ENCODE peak calls at places on chromosomes 11 and 22, in seven cellular contexts. U, Z, J, T, K, X and M are unnamed samples.

GRCh38 chr22:40221055-40221414 is 43.3 kb downstream of the TNRC6B start:
- DNase-seq in Z (no peak), X (no peak), T (no peak), K (no peak), U (no peak), J (no peak), M (no peak)

GRCh38 chr11:62077136-62077535 is 46.7 kb upstream of the INCENP start:
- DNase-seq in K (no peak), X (no peak), Z (no peak), J (no peak), T (no peak), U (no peak), M (no peak)

GRCh38 chr11:34758262-34758661 is 137.4 kb downstream of the EHF start:
- DNase-seq in T (no peak), K (no peak), Z (no peak), J (no peak), X (no peak), U (no peak), M (no peak)

GRCh38 chr22:49363526-49364230 is 464.0 kb downstream of the BRD1 start:
- DNase-seq in K (no peak), U (no peak), J (no peak), T (no peak), X (no peak), Z (peak), M (no peak)

GRCh38 chr11:31779268-31779879 is 31.7 kb downstream of the PAX6 start:
- DNase-seq in J (no peak), X (peak), K (no peak), Z (no peak), U (no peak), T (no peak), M (no peak)

GRCh38 chr22:50146440-50147228 is 23.9 kb upstream of the PANX2 start:
- DNase-seq in Z (peak), T (no peak), X (no peak), K (no peak), J (no peak), U (peak), M (peak)

GRCh38 chr11:71914127-71914526 is 14.3 kb downstream of the XNDC1N start:
- DNase-seq in J (no peak), K (no peak), T (no peak), U (no peak), X (no peak), Z (no peak), M (no peak)

GRCh38 chr11:73539506-73540084 is 58.3 kb downstream of the FAM168A start:
- DNase-seq in U (no peak), T (no peak), X (no peak), K (no peak), J (no peak), Z (no peak), M (no peak)

GRCh38 chr22:46367707-46368191 is 32.2 kb downstream of the TRMU start:
- DNase-seq in Z (peak), T (peak), X (peak), K (peak), J (peak), U (peak), M (peak)

GRCh38 chr11:22539851-22540376 is 85.7 kb downstream of the FANCF start:
- DNase-seq in T (no peak), U (no peak), Z (no peak), X (no peak), K (no peak), J (no peak), M (no peak)

GRCh38 chr11:30459821-30460220 is 126.3 kb downstream of the MPPED2 start:
- DNase-seq in J (no peak), U (no peak), Z (no peak), T (no peak), X (no peak), K (no peak), M (no peak)

GRCh38 chr22:32079110-32080089 is 36.3 kb downstream of the SLC5A1 start:
- DNase-seq in K (no peak), Z (no peak), T (no peak), X (no peak), U (no peak), J (no peak), M (no peak)

GRCh38 chr11:118438314-118438931 is 2.1 kb downstream of the KMT2A start:
- DNase-seq in U (peak), J (no peak), T (peak), Z (peak), K (peak), X (no peak), M (peak)

GRCh38 chr11:118341749-118342489 is 586 bp downstream of the CD3D start:
- DNase-seq in Z (no peak), K (no peak), T (no peak), J (no peak), X (no peak), U (no peak), M (no peak)

GRCh38 chr11:85694385-85694980 is 8.5 kb upstream of the CCDC89 start:
- DNase-seq in K (no peak), T (no peak), U (peak), X (no peak), J (no peak), Z (no peak), M (peak)

GRCh38 chr22:34975721-34976120 is 90.2 kb upstream of the ISX start:
- DNase-seq in J (no peak), T (no peak), X (no peak), K (no peak), U (no peak), Z (no peak), M (no peak)

GRCh38 chr11:45275823-45276222 is 10.3 kb downstream of the SYT13 start:
- DNase-seq in T (no peak), Z (no peak), X (no peak), J (no peak), K (no peak), U (no peak), M (no peak)

GRCh38 chr11:69388661-69389060 is 92.8 kb upstream of the LINC01488 start:
- DNase-seq in X (no peak), T (no peak), U (no peak), Z (no peak), K (no peak), J (no peak), M (no peak)

GRCh38 chr11:45880772-45881570 is 4.5 kb upstream of the MAPK8IP1 start:
- DNase-seq in X (no peak), Z (no peak), J (no peak), T (no peak), K (no peak), U (no peak), M (no peak)

GRCh38 chr11:28793282-28793738 is 685.1 kb downstream of the METTL15 start:
- DNase-seq in J (no peak), Z (no peak), X (no peak), K (no peak), T (no peak), U (no peak), M (no peak)

GRCh38 chr11:86069408-86070086 is 663 bp upstream of the PICALM start:
- DNase-seq in T (no peak), U (no peak), K (no peak), Z (no peak), J (no peak), X (peak), M (peak)

GRCh38 chr11:10323793-10324170 is 18.9 kb downstream of the ADM start:
- DNase-seq in X (no peak), J (no peak), U (no peak), K (no peak), Z (no peak), T (no peak), M (no peak)

GRCh38 chr11:32148824-32149223 is 58.0 kb downstream of the RCN1 start:
- DNase-seq in U (no peak), Z (no peak), K (no peak), X (no peak), T (no peak), J (no peak), M (no peak)

GRCh38 chr11:72240461-72241289 is 3.3 kb downstream of the PHOX2A start:
- DNase-seq in U (peak), X (no peak), K (no peak), T (no peak), Z (no peak), J (no peak), M (no peak)

GRCh38 chr11:6686006-6686405 is 2.9 kb upstream of the MRPL17 start:
- DNase-seq in U (no peak), K (no peak), Z (no peak), T (no peak), X (no peak), J (no peak), M (no peak)

GRCh38 chr22:26848244-26848920 is 191.0 kb downstream of the MIAT start:
- DNase-seq in U (no peak), X (no peak), K (no peak), T (no peak), J (no peak), Z (no peak), M (no peak)

GRCh38 chr11:7511405-7511804 is 2.4 kb upstream of the PPFIBP2 start:
- DNase-seq in X (no peak), T (no peak), J (no peak), U (no peak), K (no peak), Z (peak), M (peak)

GRCh38 chr11:64385953-64386704 is 27.2 kb downstream of the RPS6KA4 start:
- DNase-seq in T (no peak), U (no peak), Z (no peak), J (no peak), X (peak), K (no peak), M (no peak)

GRCh38 chr11:36349345-36350136 is 53.5 kb downstream of the PRR5L start:
- DNase-seq in J (no peak), K (no peak), U (no peak), X (no peak), T (no peak), Z (no peak), M (no peak)

GRCh38 chr11:86245369-86246292 is 1.1 kb downstream of the EED start:
- DNase-seq in J (no peak), X (peak), Z (no peak), T (peak), K (no peak), U (no peak), M (peak)

GRCh38 chr11:68996376-68997123 is 15.8 kb upstream of the MRGPRD start:
- DNase-seq in T (no peak), K (no peak), X (no peak), U (no peak), Z (no peak), J (no peak), M (no peak)